ENCODE peak calls at places on chromosomes 1 and 21, in five cellular contexts. One of them, this sample, is unnamed.

GRCh38 chr1:228375578-228376261 is 30.9 kb downstream of the TRIM11 start:
- DNase-seq in activated CD4-positive, alpha-beta T cell treated with anti-CD3 and anti-CD28 coated beads, Interleukin-2, amount 50 U/mL, for 24 hours: no peak
- DNase-seq in GM03348: no peak
- DNase-seq in islet precursor cell: no peak
- DNase-seq in naive thymus-derived CD8-positive, alpha-beta T cell: no peak
- DNase-seq in this sample: no peak

GRCh38 chr1:184836934-184837698 is 82.5 kb upstream of the EDEM3 start:
- DNase-seq in activated CD4-positive, alpha-beta T cell treated with anti-CD3 and anti-CD28 coated beads, Interleukin-2, amount 50 U/mL, for 24 hours: no peak
- DNase-seq in GM03348: no peak
- DNase-seq in islet precursor cell: no peak
- DNase-seq in naive thymus-derived CD8-positive, alpha-beta T cell: no peak
- DNase-seq in this sample: no peak

GRCh38 chr1:15975358-15975804 is 520 bp downstream of the ZBTB17 start:
- DNase-seq in activated CD4-positive, alpha-beta T cell treated with anti-CD3 and anti-CD28 coated beads, Interleukin-2, amount 50 U/mL, for 24 hours: peak; percentile 60
- DNase-seq in GM03348: peak; percentile 82
- DNase-seq in islet precursor cell: peak; percentile 88
- DNase-seq in naive thymus-derived CD8-positive, alpha-beta T cell: no peak
- DNase-seq in this sample: peak; percentile 45

GRCh38 chr1:15046487-15047165 is 106.9 kb upstream of the TMEM51 start:
- DNase-seq in activated CD4-positive, alpha-beta T cell treated with anti-CD3 and anti-CD28 coated beads, Interleukin-2, amount 50 U/mL, for 24 hours: peak; percentile 6
- DNase-seq in GM03348: peak; percentile 96
- DNase-seq in islet precursor cell: peak; percentile 85
- DNase-seq in naive thymus-derived CD8-positive, alpha-beta T cell: peak; percentile 44
- DNase-seq in this sample: no peak

GRCh38 chr1:87450615-87451209 is 122.0 kb downstream of the LMO4 start:
- DNase-seq in activated CD4-positive, alpha-beta T cell treated with anti-CD3 and anti-CD28 coated beads, Interleukin-2, amount 50 U/mL, for 24 hours: no peak
- DNase-seq in GM03348: no peak
- DNase-seq in islet precursor cell: peak; percentile 77
- DNase-seq in naive thymus-derived CD8-positive, alpha-beta T cell: peak; percentile 1
- DNase-seq in this sample: no peak

GRCh38 chr1:64308856-64309255 is 105.4 kb downstream of the UBE2U start:
- DNase-seq in activated CD4-positive, alpha-beta T cell treated with anti-CD3 and anti-CD28 coated beads, Interleukin-2, amount 50 U/mL, for 24 hours: no peak
- DNase-seq in GM03348: no peak
- DNase-seq in islet precursor cell: no peak
- DNase-seq in naive thymus-derived CD8-positive, alpha-beta T cell: no peak
- DNase-seq in this sample: no peak

GRCh38 chr1:27109103-27109822 is 45.7 kb downstream of the SLC9A1 start:
- DNase-seq in activated CD4-positive, alpha-beta T cell treated with anti-CD3 and anti-CD28 coated beads, Interleukin-2, amount 50 U/mL, for 24 hours: no peak
- DNase-seq in GM03348: no peak
- DNase-seq in islet precursor cell: peak; percentile 75
- DNase-seq in naive thymus-derived CD8-positive, alpha-beta T cell: no peak
- DNase-seq in this sample: no peak

GRCh38 chr1:53430779-53431178 is 28.4 kb upstream of the DMRTB1 start:
- DNase-seq in activated CD4-positive, alpha-beta T cell treated with anti-CD3 and anti-CD28 coated beads, Interleukin-2, amount 50 U/mL, for 24 hours: no peak
- DNase-seq in GM03348: no peak
- DNase-seq in islet precursor cell: no peak
- DNase-seq in naive thymus-derived CD8-positive, alpha-beta T cell: no peak
- DNase-seq in this sample: no peak

GRCh38 chr1:41366428-41367101 is 5.3 kb downstream of the FOXO6 start:
- DNase-seq in activated CD4-positive, alpha-beta T cell treated with anti-CD3 and anti-CD28 coated beads, Interleukin-2, amount 50 U/mL, for 24 hours: no peak
- DNase-seq in GM03348: peak; percentile 33
- DNase-seq in islet precursor cell: no peak
- DNase-seq in naive thymus-derived CD8-positive, alpha-beta T cell: peak; percentile 55
- DNase-seq in this sample: peak; percentile 24

GRCh38 chr1:12019858-12020509 is 686 bp downstream of the MIIP start:
- DNase-seq in activated CD4-positive, alpha-beta T cell treated with anti-CD3 and anti-CD28 coated beads, Interleukin-2, amount 50 U/mL, for 24 hours: no peak
- DNase-seq in GM03348: peak; percentile 35
- DNase-seq in islet precursor cell: no peak
- DNase-seq in naive thymus-derived CD8-positive, alpha-beta T cell: peak; percentile 8
- DNase-seq in this sample: no peak

GRCh38 chr1:44785027-44785376 is 3.0 kb downstream of the BEST4 start:
- DNase-seq in activated CD4-positive, alpha-beta T cell treated with anti-CD3 and anti-CD28 coated beads, Interleukin-2, amount 50 U/mL, for 24 hours: no peak
- DNase-seq in GM03348: no peak
- DNase-seq in islet precursor cell: no peak
- DNase-seq in naive thymus-derived CD8-positive, alpha-beta T cell: no peak
- DNase-seq in this sample: no peak

GRCh38 chr1:29524285-29525065 is 288.2 kb downstream of the PTPRU start:
- DNase-seq in activated CD4-positive, alpha-beta T cell treated with anti-CD3 and anti-CD28 coated beads, Interleukin-2, amount 50 U/mL, for 24 hours: no peak
- DNase-seq in GM03348: no peak
- DNase-seq in islet precursor cell: peak; percentile 37
- DNase-seq in naive thymus-derived CD8-positive, alpha-beta T cell: no peak
- DNase-seq in this sample: no peak

GRCh38 chr1:84839544-84839943 is 53.5 kb downstream of the LPAR3 start:
- DNase-seq in activated CD4-positive, alpha-beta T cell treated with anti-CD3 and anti-CD28 coated beads, Interleukin-2, amount 50 U/mL, for 24 hours: no peak
- DNase-seq in GM03348: no peak
- DNase-seq in islet precursor cell: no peak
- DNase-seq in naive thymus-derived CD8-positive, alpha-beta T cell: no peak
- DNase-seq in this sample: no peak

GRCh38 chr1:14980801-14981200 is 172.7 kb upstream of the TMEM51 start:
- DNase-seq in activated CD4-positive, alpha-beta T cell treated with anti-CD3 and anti-CD28 coated beads, Interleukin-2, amount 50 U/mL, for 24 hours: no peak
- DNase-seq in GM03348: no peak
- DNase-seq in islet precursor cell: peak; percentile 67
- DNase-seq in naive thymus-derived CD8-positive, alpha-beta T cell: no peak
- DNase-seq in this sample: no peak

GRCh38 chr21:39142972-39143371 is 40.3 kb downstream of the PSMG1 start:
- DNase-seq in activated CD4-positive, alpha-beta T cell treated with anti-CD3 and anti-CD28 coated beads, Interleukin-2, amount 50 U/mL, for 24 hours: no peak
- DNase-seq in GM03348: no peak
- DNase-seq in islet precursor cell: no peak
- DNase-seq in naive thymus-derived CD8-positive, alpha-beta T cell: no peak
- DNase-seq in this sample: no peak

GRCh38 chr1:193413376-193413775 is 227.0 kb upstream of the B3GALT2 start:
- DNase-seq in activated CD4-positive, alpha-beta T cell treated with anti-CD3 and anti-CD28 coated beads, Interleukin-2, amount 50 U/mL, for 24 hours: no peak
- DNase-seq in GM03348: no peak
- DNase-seq in islet precursor cell: no peak
- DNase-seq in naive thymus-derived CD8-positive, alpha-beta T cell: no peak
- DNase-seq in this sample: no peak

GRCh38 chr1:237873487-237873927 is 17.2 kb downstream of the ZP4 start:
- DNase-seq in activated CD4-positive, alpha-beta T cell treated with anti-CD3 and anti-CD28 coated beads, Interleukin-2, amount 50 U/mL, for 24 hours: no peak
- DNase-seq in GM03348: no peak
- DNase-seq in islet precursor cell: peak; percentile 95
- DNase-seq in naive thymus-derived CD8-positive, alpha-beta T cell: no peak
- DNase-seq in this sample: no peak

GRCh38 chr1:3315991-3316943 is 138.2 kb upstream of the ARHGEF16 start:
- DNase-seq in activated CD4-positive, alpha-beta T cell treated with anti-CD3 and anti-CD28 coated beads, Interleukin-2, amount 50 U/mL, for 24 hours: no peak
- DNase-seq in GM03348: no peak
- DNase-seq in islet precursor cell: peak; percentile 73
- DNase-seq in naive thymus-derived CD8-positive, alpha-beta T cell: peak; percentile 39
- DNase-seq in this sample: no peak

GRCh38 chr21:39016740-39017315 is 166.4 kb downstream of the PSMG1 start:
- DNase-seq in activated CD4-positive, alpha-beta T cell treated with anti-CD3 and anti-CD28 coated beads, Interleukin-2, amount 50 U/mL, for 24 hours: no peak
- DNase-seq in GM03348: peak; percentile 27
- DNase-seq in islet precursor cell: no peak
- DNase-seq in naive thymus-derived CD8-positive, alpha-beta T cell: no peak
- DNase-seq in this sample: no peak

GRCh38 chr1:202194328-202194648 is 689 bp downstream of the LGR6 start:
- DNase-seq in activated CD4-positive, alpha-beta T cell treated with anti-CD3 and anti-CD28 coated beads, Interleukin-2, amount 50 U/mL, for 24 hours: no peak
- DNase-seq in GM03348: no peak
- DNase-seq in islet precursor cell: no peak
- DNase-seq in naive thymus-derived CD8-positive, alpha-beta T cell: no peak
- DNase-seq in this sample: no peak

GRCh38 chr1:36881541-36881940 is 152.8 kb downstream of the GRIK3 start:
- DNase-seq in activated CD4-positive, alpha-beta T cell treated with anti-CD3 and anti-CD28 coated beads, Interleukin-2, amount 50 U/mL, for 24 hours: no peak
- DNase-seq in GM03348: no peak
- DNase-seq in islet precursor cell: peak; percentile 35
- DNase-seq in naive thymus-derived CD8-positive, alpha-beta T cell: no peak
- DNase-seq in this sample: no peak

This sample was measured in T follicular helper cell.